ENCODE peak calls at places on chromosomes 6 and 20, in eight cellular contexts. J is A673; Q is coronary artery; G is brain microvascular endothelial cell; Z is bronchial epithelial cell; O is GM12865; F is CD8-positive, alpha-beta T cell; V is stomach. K is an unnamed sample.

GRCh38 chr6:88629838-88630462 is 333.5 kb downstream of the RNGTT start:
- DNase-seq in G (peak), F (no peak), V (no peak), O (peak), J (peak), Q (no peak), Z (no peak), K (no peak)

GRCh38 chr20:35575958-35576357 is 34.1 kb downstream of the ERGIC3 start:
- DNase-seq in Z (peak), V (peak), Q (peak), F (no peak), G (no peak), O (no peak), J (no peak), K (peak)

GRCh38 chr20:1472556-1473243 is 6.1 kb upstream of the NSFL1C start:
- DNase-seq in O (no peak), Z (no peak), Q (no peak), J (no peak), V (no peak), F (no peak), G (no peak), K (peak)

GRCh38 chr20:38250607-38251006 is 9.9 kb downstream of the KIAA1755 start:
- DNase-seq in J (no peak), V (no peak), O (no peak), Z (no peak), F (no peak), G (no peak), Q (no peak), K (no peak)

GRCh38 chr6:76984572-76984971 is 478.7 kb downstream of the HTR1B start:
- DNase-seq in Z (peak), V (no peak), F (no peak), Q (no peak), J (no peak), O (no peak), G (no peak), K (peak)

GRCh38 chr20:50848846-50849673 is 54.2 kb downstream of the BCAS4 start:
- DNase-seq in O (peak), V (peak), Z (no peak), J (no peak), F (no peak), Q (no peak), G (no peak), K (no peak)

GRCh38 chr6:5248302-5249098 is 12.2 kb downstream of the LYRM4 start:
- DNase-seq in J (no peak), Z (peak), O (no peak), V (no peak), Q (no peak), G (no peak), F (no peak), K (peak)

GRCh38 chr6:107563694-107564093 is 73.8 kb downstream of the SOBP start:
- DNase-seq in Z (no peak), V (no peak), G (no peak), O (no peak), F (no peak), Q (no peak), J (no peak), K (no peak)

GRCh38 chr6:54602591-54602990 is 244.0 kb upstream of the FAM83B start:
- DNase-seq in F (no peak), V (no peak), Z (no peak), J (no peak), Q (no peak), G (no peak), O (no peak), K (no peak)

GRCh38 chr6:146972526-146972925 is 231.7 kb upstream of the STXBP5 start:
- DNase-seq in G (no peak), O (no peak), V (no peak), F (no peak), J (no peak), Z (no peak), Q (no peak), K (no peak)

GRCh38 chr20:49203011-49203410 is 14.9 kb upstream of the STAU1 start:
- DNase-seq in G (no peak), V (no peak), J (no peak), Z (no peak), Q (no peak), F (no peak), O (no peak), K (no peak)

DNA sequence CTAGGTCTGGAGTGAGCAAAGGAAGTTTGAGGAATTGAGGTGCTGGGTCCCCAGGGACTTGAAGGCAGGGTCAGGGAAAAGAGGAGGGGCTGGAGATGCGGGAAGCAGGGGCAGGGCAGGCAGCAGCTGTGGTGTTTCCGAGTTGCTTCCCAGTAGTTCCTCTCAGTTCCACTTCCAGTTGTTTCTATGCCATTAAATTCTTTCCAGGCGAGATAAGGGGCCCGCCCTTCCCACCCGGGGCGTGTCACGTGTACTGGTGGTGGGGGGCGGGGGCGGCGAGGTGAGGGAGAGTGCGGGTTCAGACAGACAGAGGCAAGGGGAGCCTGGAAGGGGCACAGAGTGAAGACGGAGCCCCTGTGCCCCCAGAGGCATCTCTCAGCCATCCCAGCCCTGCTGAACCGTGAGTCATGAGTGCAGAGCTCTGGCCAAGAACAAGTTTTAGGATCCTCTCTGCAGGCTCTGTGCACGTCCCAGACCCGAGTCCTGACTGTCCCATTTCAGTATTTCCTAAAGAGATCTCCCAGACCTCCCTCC is 977 bp downstream of the TNXB start:
- DNase-seq in O (no peak), F (no peak), Z (no peak), J (peak), G (no peak), V (peak), Q (peak), K (no peak)
- H3K4me3 ChIP-seq in O (no peak), F (no peak), Z (no peak), J (no peak), G (no peak), V (peak), Q (peak), K (no peak)

GRCh38 chr6:128295670-128296069 is 224.7 kb downstream of the PTPRK start:
- DNase-seq in V (no peak), F (no peak), G (no peak), O (no peak), J (no peak), Z (no peak), Q (no peak), K (no peak)
- TF ChIP-seq CTCF in V (no peak), F (no peak), G (no peak), O (no peak), J (peak), Z (no peak), Q (no peak), K (peak)

GRCh38 chr6:120108061-120108795 is 758.7 kb upstream of the MAN1A1 start:
- DNase-seq in Q (no peak), V (no peak), J (no peak), O (no peak), F (no peak), G (no peak), Z (peak), K (peak)

GRCh38 chr6:120103616-120104015 is 754.1 kb upstream of the MAN1A1 start:
- DNase-seq in G (no peak), Z (no peak), F (no peak), J (no peak), O (no peak), V (no peak), Q (no peak), K (no peak)
- H3K4me3 ChIP-seq in G (no peak), Z (no peak), F (no peak), J (no peak), O (no peak), V (no peak), Q (no peak), K (no peak)

DNA sequence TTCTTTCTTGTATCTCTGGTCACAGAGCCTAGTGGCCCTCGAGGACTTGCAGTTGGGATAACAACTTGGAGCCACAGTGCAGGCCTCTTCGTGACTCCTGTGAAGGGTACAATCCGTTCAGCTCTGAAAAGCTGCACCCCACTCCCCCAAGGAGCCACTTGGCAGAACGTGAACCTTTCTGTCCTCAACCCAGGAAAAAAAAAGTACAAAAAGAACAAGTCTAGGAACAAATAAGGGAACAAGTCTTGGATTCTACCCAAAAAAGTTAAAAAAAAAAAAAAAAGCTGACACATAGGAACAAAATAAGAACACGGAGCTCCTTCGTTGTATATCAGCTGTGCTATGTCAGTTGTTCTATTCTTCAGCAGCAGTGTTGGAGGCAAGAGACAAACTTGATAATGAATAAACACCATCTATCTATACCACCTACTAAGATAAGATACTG is 77.9 kb upstream of the TULP1 start:
- DNase-seq in G (no peak), J (no peak), F (no peak), V (no peak), Z (no peak), Q (peak), O (no peak), K (no peak)
- TF ChIP-seq CTCF in G (no peak), J (no peak), F (no peak), V (no peak), Z (no peak), Q (no peak), O (no peak), K (no peak)

GRCh38 chr6:44224154-44224977 is 971 bp downstream of the SLC29A1 start:
- DNase-seq in F (no peak), G (no peak), J (peak), Z (peak), Q (no peak), V (no peak), O (peak), K (peak)
- H3K4me3 ChIP-seq in F (peak), G (peak), J (peak), Z (peak), Q (peak), V (peak), O (peak), K (peak)

K was measured in epithelial cell of esophagus.